ENCODE peak calls at places on chromosomes 11 and 22, in four cellular contexts. One of them, this sample, is unnamed.
A peak's percentile ranks its signal among the peaks of the same experiment; 100 is the strongest.

GRCh38 chr11:130160460-130161090 is 993 bp downstream of the ST14 start:
- DNase-seq in neural progenitor cell: peak; percentile 19
- DNase-seq in osteoblast: no peak
- DNase-seq in cardiac muscle cell: no peak
- DNase-seq in this sample: no peak

GRCh38 chr11:8192016-8192895 is 23.4 kb upstream of the RIC3 start:
- DNase-seq in neural progenitor cell: peak; percentile 89
- DNase-seq in osteoblast: peak; percentile 96
- DNase-seq in cardiac muscle cell: peak; percentile 78
- DNase-seq in this sample: peak; percentile 23

GRCh38 chr11:112555491-112556364 is 295.1 kb upstream of the PLET1 start:
- DNase-seq in neural progenitor cell: peak; percentile 75
- DNase-seq in osteoblast: peak; percentile 75
- DNase-seq in cardiac muscle cell: peak; percentile 61
- DNase-seq in this sample: peak; percentile 53

GRCh38 chr22:20143883-20144665 is 6.8 kb downstream of the CCDC188 start:
- DNase-seq in neural progenitor cell: no peak
- DNase-seq in osteoblast: no peak
- DNase-seq in cardiac muscle cell: no peak
- DNase-seq in this sample: no peak

GRCh38 chr22:27987557-27987956 is 68.5 kb upstream of the PITPNB start:
- DNase-seq in neural progenitor cell: no peak
- DNase-seq in osteoblast: peak; percentile 91
- DNase-seq in cardiac muscle cell: peak; percentile 84
- DNase-seq in this sample: no peak

GRCh38 chr11:12007230-12007593 is 1.2 kb downstream of the DKK3 start:
- DNase-seq in neural progenitor cell: peak; percentile 12
- DNase-seq in osteoblast: no peak
- DNase-seq in cardiac muscle cell: no peak
- DNase-seq in this sample: no peak

GRCh38 chr22:20191000-20191515 is 40.2 kb upstream of the CCDC188 start:
- DNase-seq in neural progenitor cell: no peak
- DNase-seq in osteoblast: no peak
- DNase-seq in cardiac muscle cell: no peak
- DNase-seq in this sample: no peak

GRCh38 chr11:71927813-71928738 is at the start of gene XNDC1N:
- DNase-seq in neural progenitor cell: peak; percentile 91
- DNase-seq in osteoblast: peak; percentile 86
- DNase-seq in cardiac muscle cell: peak; percentile 91
- DNase-seq in this sample: no peak

GRCh38 chr11:69055598-69056516 is 7.1 kb downstream of the TPCN2 start:
- DNase-seq in neural progenitor cell: no peak
- DNase-seq in osteoblast: peak; percentile 87
- DNase-seq in cardiac muscle cell: no peak
- DNase-seq in this sample: no peak

GRCh38 chr11:35036642-35037041 is 102.3 kb upstream of the CD44 start:
- DNase-seq in neural progenitor cell: no peak
- DNase-seq in osteoblast: no peak
- DNase-seq in cardiac muscle cell: no peak
- DNase-seq in this sample: no peak
- H3K9me3 ChIP-seq in neural progenitor cell: no peaks in the 10 kb centered on the region
- H3K9me3 ChIP-seq in osteoblast: no peaks in the 10 kb centered on the region
- H3K9me3 ChIP-seq in cardiac muscle cell: no peaks in the 10 kb centered on the region
- H3K9me3 ChIP-seq in this sample: no peaks in the 10 kb centered on the region

GRCh38 chr11:20397281-20397680 is 9.8 kb downstream of the PRMT3 start:
- DNase-seq in neural progenitor cell: peak; percentile 61
- DNase-seq in osteoblast: peak; percentile 50
- DNase-seq in cardiac muscle cell: peak; percentile 73
- DNase-seq in this sample: no peak
- TF ChIP-seq CTCF in neural progenitor cell: peak; percentile 68
- TF ChIP-seq CTCF in osteoblast: peak; percentile 75
- TF ChIP-seq CTCF in cardiac muscle cell: peak; percentile 70
- TF ChIP-seq CTCF in this sample: peak; percentile 69

GRCh38 chr22:37275134-37275533 is 7.2 kb upstream of the CYTH4 start:
- DNase-seq in neural progenitor cell: no peak
- DNase-seq in osteoblast: peak; percentile 80
- DNase-seq in cardiac muscle cell: no peak
- DNase-seq in this sample: no peak

GRCh38 chr22:37273846-37274225 is 8.5 kb upstream of the CYTH4 start:
- DNase-seq in neural progenitor cell: no peak
- DNase-seq in osteoblast: no peak
- DNase-seq in cardiac muscle cell: no peak
- DNase-seq in this sample: no peak

GRCh38 chr22:37274380-37274862 is 7.9 kb upstream of the CYTH4 start:
- DNase-seq in neural progenitor cell: no peak
- DNase-seq in osteoblast: no peak
- DNase-seq in cardiac muscle cell: no peak
- DNase-seq in this sample: no peak

GRCh38 chr22:37276771-37277170 is 5.5 kb upstream of the CYTH4 start:
- DNase-seq in neural progenitor cell: no peak
- DNase-seq in osteoblast: peak; percentile 86
- DNase-seq in cardiac muscle cell: peak; percentile 41
- DNase-seq in this sample: no peak

DNA sequence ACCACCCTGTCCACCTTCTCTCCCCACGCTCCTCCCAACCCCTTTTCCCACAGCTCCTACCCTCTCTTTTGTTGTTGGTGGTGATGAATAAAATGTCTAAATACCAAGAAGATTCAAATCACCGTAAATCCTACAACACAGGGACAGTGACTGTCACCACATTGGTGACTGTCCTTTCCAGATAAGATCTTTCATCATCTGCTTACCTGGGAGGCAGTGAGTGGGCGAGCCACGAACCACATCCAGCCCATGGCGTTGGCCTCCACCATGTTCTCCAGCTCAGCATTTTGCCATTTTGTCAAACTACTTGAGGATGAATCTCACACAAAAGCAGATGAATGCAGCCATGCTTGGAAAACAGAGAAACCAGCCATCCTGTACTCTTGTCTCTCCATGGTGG is 6.7 kb upstream of the CYTH4 start:
- DNase-seq in neural progenitor cell: no peak
- DNase-seq in osteoblast: no peak
- DNase-seq in cardiac muscle cell: no peak
- DNase-seq in this sample: no peak
- H3K27ac ChIP-seq in neural progenitor cell: no peak overlapping the region
- H3K27ac ChIP-seq in osteoblast: no peak overlapping the region
- H3K27ac ChIP-seq in cardiac muscle cell: no peak overlapping the region
- H3K27ac ChIP-seq in this sample: no peak overlapping the region

DNA sequence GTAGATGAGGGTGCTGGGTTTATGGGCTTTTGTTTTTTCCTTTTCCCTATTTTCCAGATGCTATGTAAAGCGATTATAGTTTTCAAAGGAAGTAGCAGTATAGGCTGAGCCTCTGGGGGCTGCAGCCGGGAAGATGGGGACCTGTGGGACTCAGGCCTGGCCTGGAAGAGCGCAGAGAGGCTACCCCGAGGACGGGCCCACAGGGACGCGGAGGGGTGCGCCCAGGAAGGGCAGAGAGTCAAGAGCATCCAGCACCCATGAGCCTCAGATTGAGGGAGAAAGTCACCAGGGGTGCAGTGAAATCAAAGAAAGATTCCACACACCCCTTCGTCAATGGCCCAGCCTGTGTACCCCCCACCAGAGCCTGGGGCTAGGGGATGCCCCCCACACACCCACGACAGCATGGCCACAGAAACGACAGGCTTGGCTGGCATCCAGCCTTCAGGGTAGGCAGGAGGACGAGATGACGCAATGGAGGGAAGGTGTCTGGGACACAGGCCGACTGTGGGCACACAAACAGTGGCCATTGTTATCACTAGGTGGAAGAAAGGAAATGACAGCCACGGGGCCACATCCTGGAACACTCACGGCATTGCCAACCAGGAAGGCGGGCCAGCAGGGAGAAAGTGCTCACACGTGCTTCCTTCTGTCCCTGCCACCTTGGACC is 9.0 kb downstream of the PLA2G6 start:
- DNase-seq in neural progenitor cell: no peak
- DNase-seq in osteoblast: peak; percentile 46
- DNase-seq in cardiac muscle cell: peak; percentile 75
- DNase-seq in this sample: peak; percentile 7
- H3K9me3 ChIP-seq in neural progenitor cell: no peaks in the 10 kb centered on the region
- H3K9me3 ChIP-seq in osteoblast: no peaks in the 10 kb centered on the region
- H3K9me3 ChIP-seq in cardiac muscle cell: no peaks in the 10 kb centered on the region
- H3K9me3 ChIP-seq in this sample: no peaks in the 10 kb centered on the region